ENCODE peak calls at places on chromosome 7, in seven cellular contexts. One of them, this sample, is unnamed.

GRCh38 chr7:102063736-102064135 is 222.9 kb upstream of the SH2B2 start:
- DNase-seq in fibroblast of the aortic adventitia: peak
- DNase-seq in T-helper 17 cell: no peak
- DNase-seq in effector memory CD4-positive, alpha-beta T cell: no peak
- DNase-seq in HT1080: peak
- DNase-seq in Daoy: peak
- DNase-seq in HCT116: peak
- DNase-seq in this sample: no peak

GRCh38 chr7:151644554-151644953 is 124.9 kb upstream of the RHEB start:
- DNase-seq in fibroblast of the aortic adventitia: no peak
- DNase-seq in HT1080: no peak
- DNase-seq in effector memory CD4-positive, alpha-beta T cell: no peak
- DNase-seq in T-helper 17 cell: no peak
- DNase-seq in HCT116: no peak
- DNase-seq in Daoy: no peak
- DNase-seq in this sample: no peak

GRCh38 chr7:116433246-116433645 is 66.3 kb upstream of the CAV2 start:
- DNase-seq in fibroblast of the aortic adventitia: no peak
- DNase-seq in effector memory CD4-positive, alpha-beta T cell: no peak
- DNase-seq in T-helper 17 cell: no peak
- DNase-seq in Daoy: no peak
- DNase-seq in HT1080: no peak
- DNase-seq in HCT116: no peak
- DNase-seq in this sample: no peak

GRCh38 chr7:100799037-100799896 is 28.1 kb downstream of the EPHB4 start:
- DNase-seq in Daoy: peak
- DNase-seq in fibroblast of the aortic adventitia: peak
- DNase-seq in HCT116: no peak
- DNase-seq in HT1080: peak
- DNase-seq in effector memory CD4-positive, alpha-beta T cell: no peak
- DNase-seq in T-helper 17 cell: no peak
- DNase-seq in this sample: peak

GRCh38 chr7:108461855-108462254 is 5.6 kb upstream of the NRCAM start:
- DNase-seq in T-helper 17 cell: no peak
- DNase-seq in fibroblast of the aortic adventitia: peak
- DNase-seq in HCT116: no peak
- DNase-seq in Daoy: no peak
- DNase-seq in HT1080: no peak
- DNase-seq in effector memory CD4-positive, alpha-beta T cell: no peak
- DNase-seq in this sample: no peak

GRCh38 chr7:111107576-111107975 is 16.6 kb downstream of the LRRN3 start:
- DNase-seq in HCT116: no peak
- DNase-seq in Daoy: no peak
- DNase-seq in T-helper 17 cell: no peak
- DNase-seq in effector memory CD4-positive, alpha-beta T cell: no peak
- DNase-seq in HT1080: no peak
- DNase-seq in fibroblast of the aortic adventitia: peak
- DNase-seq in this sample: no peak

GRCh38 chr7:2201686-2202360 is 30.9 kb downstream of the MAD1L1 start:
- DNase-seq in HT1080: no peak
- DNase-seq in T-helper 17 cell: no peak
- DNase-seq in effector memory CD4-positive, alpha-beta T cell: no peak
- DNase-seq in HCT116: no peak
- DNase-seq in Daoy: no peak
- DNase-seq in fibroblast of the aortic adventitia: no peak
- DNase-seq in this sample: no peak

GRCh38 chr7:137245890-137246289 is 97.6 kb downstream of the PTN start:
- DNase-seq in effector memory CD4-positive, alpha-beta T cell: no peak
- DNase-seq in fibroblast of the aortic adventitia: no peak
- DNase-seq in HCT116: no peak
- DNase-seq in Daoy: no peak
- DNase-seq in HT1080: peak
- DNase-seq in T-helper 17 cell: no peak
- DNase-seq in this sample: no peak

This sample was measured in SK-N-MC.